ENCODE peak calls at places on chromosomes 2 and 18, in six cellular contexts. U is spleen, N is heart right ventricle, E is adipocyte, Y is heart left ventricle, V is fibroblast of lung. F is an unnamed sample. For H3K9me3, the result is how much of the 10 kb centered on the place peaks cover.

GRCh38 chr2:106192752-106193490 is 1.2 kb downstream of the UXS1 start:
- DNase-seq in U (no peak), N (peak), E (peak), Y (no peak), V (peak), F (no peak)

GRCh38 chr2:109376115-109376514 is 237.7 kb downstream of the SEPTIN10 start:
- DNase-seq in U (peak), N (no peak), E (peak), Y (no peak), V (no peak), F (no peak)

GRCh38 chr18:39313992-39314391 is 1748.4 kb upstream of the CELF4 start:
- DNase-seq in U (no peak), N (no peak), E (no peak), Y (no peak), V (no peak), F (no peak)

GRCh38 chr2:14516844-14517243 is 115.7 kb upstream of the LRATD1 start:
- DNase-seq in U (no peak), N (no peak), E (peak), Y (no peak), V (peak), F (no peak)

GRCh38 chr2:168698959-168699358 is 103.5 kb upstream of the NOSTRIN start:
- DNase-seq in U (no peak), N (no peak), E (no peak), Y (no peak), V (no peak), F (no peak)

GRCh38 chr2:183037660-183038340 is 457 bp downstream of the NCKAP1 start:
- DNase-seq in U (no peak), N (peak), E (peak), Y (no peak), V (no peak), F (no peak)

GRCh38 chr2:38981061-38981669 is 91.5 kb downstream of the ARHGEF33 start:
- DNase-seq in U (no peak), N (no peak), E (no peak), Y (no peak), V (no peak), F (no peak)

GRCh38 chr2:49961346-49961745 is 807.0 kb upstream of the FSHR start:
- DNase-seq in U (no peak), N (no peak), E (no peak), Y (no peak), V (no peak), F (no peak)

GRCh38 chr2:11904029-11904428 is 157.6 kb downstream of the LPIN1 start:
- DNase-seq in U (peak), N (no peak), E (no peak), Y (no peak), V (no peak), F (no peak)

GRCh38 chr2:212392048-212392447 is 146.6 kb downstream of the ERBB4 start:
- DNase-seq in U (no peak), N (no peak), E (peak), Y (no peak), V (no peak), F (no peak)

GRCh38 chr2:11698009-11698922 is 28.3 kb upstream of the NTSR2 start:
- DNase-seq in U (peak), N (peak), E (no peak), Y (no peak), V (peak), F (no peak)

GRCh38 chr2:102753563-102754159 is 8.2 kb upstream of the TMEM182 start:
- DNase-seq in U (no peak), N (no peak), E (peak), Y (no peak), V (peak), F (no peak)

GRCh38 chr2:102618452-102619413 is 620 bp upstream of the SLC9A2 start:
- DNase-seq in U (peak), N (peak), E (peak), Y (peak), V (peak), F (no peak)

GRCh38 chr2:229431331-229431954 is 160.4 kb upstream of the PID1 start:
- DNase-seq in U (no peak), N (no peak), E (peak), Y (no peak), V (peak), F (no peak)

GRCh38 chr2:118086024-118086633 is 2.1 kb upstream of the INSIG2 start:
- DNase-seq in U (no peak), N (no peak), E (no peak), Y (no peak), V (no peak), F (no peak)

GRCh38 chr2:169637620-169638019 is 53.5 kb downstream of the PPIG start:
- DNase-seq in U (no peak), N (no peak), E (peak), Y (no peak), V (peak), F (no peak)

GRCh38 chr2:236561874-236562273 is 7.8 kb upstream of the ACKR3 start:
- DNase-seq in U (no peak), N (no peak), E (no peak), Y (no peak), V (no peak), F (no peak)

GRCh38 chr18:66495844-66496243 is 108.0 kb downstream of the CDH19 start:
- DNase-seq in U (no peak), N (peak), E (no peak), Y (peak), V (peak), F (no peak)

GRCh38 chr2:28148566-28148965 is 244.1 kb upstream of the FOSL2 start:
- DNase-seq in U (no peak), N (no peak), E (no peak), Y (no peak), V (no peak), F (no peak)

GRCh38 chr2:166539340-166540162 is 45.5 kb upstream of the SCN7A start:
- DNase-seq in U (no peak), N (peak), E (peak), Y (no peak), V (peak), F (no peak)

GRCh38 chr18:77140439-77141109 is 8.0 kb upstream of the MBP start:
- DNase-seq in U (no peak), N (peak), E (no peak), Y (no peak), V (no peak), F (no peak)

GRCh38 chr18:63158676-63159291 is 160.8 kb downstream of the BCL2 start:
- DNase-seq in U (no peak), N (no peak), E (no peak), Y (no peak), V (no peak), F (no peak)

GRCh38 chr2:120949027-120949956 is 213.6 kb downstream of the GLI2 start:
- DNase-seq in U (no peak), N (no peak), E (no peak), Y (no peak), V (no peak), F (no peak)

GRCh38 chr2:219109468-219109867 is 48.7 kb upstream of the IHH start:
- DNase-seq in U (no peak), N (no peak), E (no peak), Y (no peak), V (no peak), F (no peak)

GRCh38 chr2:30994227-30995056 is 143.8 kb downstream of the GALNT14 start:
- DNase-seq in U (no peak), N (no peak), E (no peak), Y (no peak), V (no peak), F (no peak)

GRCh38 chr2:8219631-8220393 is 462.0 kb upstream of the ID2 start:
- DNase-seq in U (no peak), N (peak), E (no peak), Y (peak), V (no peak), F (no peak)

GRCh38 chr2:118554616-118555015 is 292.8 kb downstream of the EN1 start:
- DNase-seq in U (no peak), N (no peak), E (peak), Y (no peak), V (peak), F (no peak)

GRCh38 chr2:234677758-234678538 is 181.1 kb upstream of the ARL4C start:
- DNase-seq in U (no peak), N (no peak), E (peak), Y (no peak), V (peak), F (no peak)

GRCh38 chr18:11570770-11571169 is 38.6 kb upstream of the SLC35G4 start:
- DNase-seq in U (no peak), N (no peak), E (peak), Y (no peak), V (peak), F (no peak)

GRCh38 chr2:71919701-71920100 is 228.0 kb downstream of the CYP26B1 start:
- DNase-seq in U (no peak), N (no peak), E (peak), Y (no peak), V (peak), F (no peak)

GRCh38 chr2:159179696-159180095 is 106.8 kb downstream of the WDSUB1 start:
- DNase-seq in U (no peak), N (no peak), E (no peak), Y (no peak), V (no peak), F (no peak)

GRCh38 chr2:190655113-190655512 is 6.2 kb downstream of the NAB1 start:
- DNase-seq in U (no peak), N (peak), E (no peak), Y (no peak), V (no peak), F (no peak)

GRCh38 chr18:26322892-26323653 is 96.8 kb downstream of the TAF4B start:
- DNase-seq in U (no peak), N (no peak), E (peak), Y (no peak), V (peak), F (no peak)

GRCh38 chr18:50004013-50004412 is 190.7 kb upstream of the ACAA2 start:
- DNase-seq in U (no peak), N (no peak), E (no peak), Y (no peak), V (no peak), F (no peak)

GRCh38 chr18:26536664-26537063 is 11.7 kb downstream of the KCTD1 start:
- DNase-seq in U (no peak), N (no peak), E (no peak), Y (no peak), V (no peak), F (no peak)

GRCh38 chr2:154495455-154495868 is 203.0 kb upstream of the KCNJ3 start:
- DNase-seq in U (no peak), N (no peak), E (no peak), Y (no peak), V (no peak), F (no peak)

GRCh38 chr2:233691443-233692433 is 952 bp upstream of the UGT1A6 start:
- DNase-seq in U (no peak), N (no peak), E (no peak), Y (no peak), V (no peak), F (no peak)

DNA sequence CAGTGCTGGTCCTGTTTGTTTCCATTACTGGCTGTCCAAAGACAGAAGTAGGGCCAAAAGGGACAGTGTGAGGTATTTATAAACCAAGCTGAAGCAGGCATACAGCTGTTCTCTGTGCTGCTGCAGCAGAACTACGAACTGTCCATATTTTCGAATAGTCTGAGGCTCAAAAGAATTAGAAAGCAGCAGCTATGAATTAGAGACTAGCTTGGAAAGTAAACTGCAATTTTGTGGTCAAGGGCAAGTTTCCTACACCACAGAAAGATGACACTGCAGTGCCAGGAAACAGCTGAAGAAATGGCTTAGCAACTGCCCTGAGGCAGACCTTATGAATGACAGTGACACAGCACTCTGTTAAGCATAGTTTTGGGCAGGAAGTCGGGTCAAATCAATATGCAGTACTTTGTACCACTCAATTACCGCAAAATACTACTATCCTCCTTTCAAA is 125.3 kb downstream of the TMEM131 start:
- DNase-seq in U (no peak), N (peak), E (peak), Y (no peak), V (peak), F (no peak)
- H3K9me3 ChIP-seq in U (under half), N (under half), E (under half), Y (under half), V (under half), F (under half)

GRCh38 chr2:152815634-152816257 is 97.3 kb downstream of the ARL6IP6 start:
- DNase-seq in U (no peak), N (no peak), E (no peak), Y (no peak), V (no peak), F (no peak)

GRCh38 chr2:152814475-152815030 is 96.1 kb downstream of the ARL6IP6 start:
- DNase-seq in U (no peak), N (no peak), E (no peak), Y (no peak), V (no peak), F (no peak)

GRCh38 chr2:152811916-152812315 is 93.5 kb downstream of the ARL6IP6 start:
- DNase-seq in U (no peak), N (no peak), E (no peak), Y (no peak), V (no peak), F (no peak)

DNA sequence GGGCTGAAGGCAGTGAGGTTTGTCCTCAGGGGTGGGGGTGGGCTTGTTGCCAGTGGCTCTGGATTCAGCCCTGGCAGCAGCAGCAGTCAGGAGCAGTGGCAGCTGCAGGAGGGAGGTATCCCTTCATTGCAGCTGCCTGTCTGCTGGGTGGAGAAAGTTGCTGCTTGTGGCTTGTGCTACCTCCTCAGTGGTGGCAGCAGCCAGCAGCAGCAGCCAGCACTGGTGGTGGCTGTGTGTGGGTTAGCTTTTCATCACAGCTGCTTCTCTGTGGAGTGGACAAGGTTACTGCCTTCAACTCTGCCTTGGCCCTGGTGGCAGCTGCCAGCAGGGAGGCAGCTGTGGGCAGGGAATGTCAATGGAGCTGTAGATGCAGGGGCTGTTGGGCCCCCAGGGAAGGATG is 95.0 kb downstream of the ARL6IP6 start:
- DNase-seq in U (no peak), N (no peak), E (no peak), Y (no peak), V (no peak), F (no peak)
- H3K9me3 ChIP-seq in U (under half), N (under half), E (under half), Y (under half), V (under half), F (under half)

GRCh38 chr18:48077291-48077690 is 146.8 kb upstream of the SMAD2 start:
- DNase-seq in U (no peak), N (no peak), E (no peak), Y (no peak), V (no peak), F (no peak)
- H3K9me3 ChIP-seq in U (under half), N (under half), E (under half), Y (under half), V (under half), F (under half)

GRCh38 chr2:240494194-240494793 is 58.8 kb downstream of the GPC1 start:
- DNase-seq in U (peak), N (no peak), E (no peak), Y (peak), V (no peak), F (no peak)

GRCh38 chr2:240491483-240491882 is 56.0 kb downstream of the GPC1 start:
- DNase-seq in U (no peak), N (no peak), E (no peak), Y (no peak), V (no peak), F (no peak)
- H3K9me3 ChIP-seq in U (half or more), N (under half), E (under half), Y (under half), V (under half), F (under half)

GRCh38 chr2:152161598-152161997 is 14.0 kb downstream of the STAM2 start:
- DNase-seq in U (no peak), N (no peak), E (no peak), Y (no peak), V (no peak), F (no peak)
- H3K9me3 ChIP-seq in U (under half), N (under half), E (under half), Y (under half), V (under half), F (under half)

GRCh38 chr2:89823556-89823955 is 1132.1 kb downstream of the RPIA start:
- DNase-seq in U (no peak), N (no peak), E (no peak), Y (no peak), V (no peak), F (no peak)
- H3K9me3 ChIP-seq in U (under half), N (half or more), E (half or more), Y (under half), V (under half), F (under half)